ENCODE peak calls at places on chromosomes 12 and 14, in nine cellular contexts. U is pancreas; G is fibroblast of the aortic adventitia; T is CD8-positive, alpha-beta memory T cell; F is endodermal cell; P is OCI-LY7; Y is mucosa of descending colon; M is thoracic aorta; R is spleen. Q is an unnamed sample.

GRCh38 chr12:110689601-110690430 is 901 bp upstream of the HVCN1 start:
- DNase-seq in Y (peak; percentile 75), F (peak; percentile 92), T (peak; percentile 43), M (no peak), U (no peak), R (peak; percentile 91), G (peak; percentile 7), P (peak; percentile 52), Q (no peak)

GRCh38 chr14:66468778-66469367 is 17.3 kb upstream of the CCDC196 start:
- DNase-seq in G (no peak), P (peak; percentile 6), M (no peak), U (no peak), R (no peak), F (no peak), T (no peak), Y (no peak), Q (no peak)

GRCh38 chr12:125143491-125143890 is 78.3 kb downstream of the AACS start:
- DNase-seq in F (no peak), P (no peak), Y (no peak), U (no peak), R (no peak), T (no peak), M (no peak), G (peak; percentile 52), Q (no peak)

GRCh38 chr12:53200458-53201169 is 6.4 kb downstream of the ITGB7 start:
- DNase-seq in T (no peak), G (peak; percentile 45), P (peak; percentile 81), Y (no peak), M (no peak), R (no peak), U (no peak), F (no peak), Q (no peak)

GRCh38 chr12:108884116-108885012 is 4.5 kb downstream of the DAO start:
- DNase-seq in R (peak; percentile 81), M (no peak), U (peak; percentile 34), F (peak; percentile 93), T (peak; percentile 46), G (peak; percentile 20), P (peak; percentile 72), Y (no peak), Q (peak; percentile 74)

GRCh38 chr12:92753976-92754885 is 51.4 kb downstream of the PLEKHG7 start:
- DNase-seq in Y (no peak), P (no peak), F (no peak), M (no peak), U (no peak), G (peak; percentile 28), R (no peak), T (no peak), Q (no peak)

GRCh38 chr12:108241961-108242360 is 97.2 kb downstream of the CMKLR1 start:
- DNase-seq in T (no peak), P (no peak), Y (no peak), U (no peak), M (no peak), G (no peak), R (no peak), F (no peak), Q (no peak)

GRCh38 chr14:100955201-100955600 is 51.7 kb upstream of the RTL1 start:
- DNase-seq in P (no peak), U (no peak), M (no peak), T (no peak), R (no peak), F (no peak), Y (no peak), G (peak; percentile 23), Q (no peak)

GRCh38 chr12:13465641-13466040 is 269.1 kb downstream of the EMP1 start:
- DNase-seq in G (peak; percentile 2), U (no peak), R (no peak), Y (no peak), F (no peak), M (no peak), T (no peak), P (no peak), Q (no peak)

GRCh38 chr12:54082402-54082892 is 28.8 kb downstream of the HOXC4 start:
- DNase-seq in M (no peak), G (no peak), P (peak; percentile 39), R (peak; percentile 83), Y (peak; percentile 54), U (no peak), T (peak; percentile 33), F (peak; percentile 79), Q (no peak)

GRCh38 chr14:49999216-49999761 is 106.4 kb downstream of the ARF6 start:
- DNase-seq in P (peak; percentile 85), T (peak; percentile 65), G (peak; percentile 66), R (peak; percentile 95), M (peak; percentile 87), Y (peak; percentile 93), F (peak; percentile 79), U (peak; percentile 50), Q (peak; percentile 83)

GRCh38 chr12:94980577-94980976 is 22.9 kb downstream of the NDUFA12 start:
- DNase-seq in G (peak; percentile 57), Y (no peak), M (no peak), R (no peak), P (peak; percentile 34), T (no peak), F (no peak), U (no peak), Q (no peak)

GRCh38 chr12:32146074-32146873 is 39.6 kb downstream of the BICD1 start:
- DNase-seq in G (no peak), T (no peak), Y (no peak), M (no peak), R (no peak), F (no peak), P (no peak), U (no peak), Q (no peak)

GRCh38 chr12:79782197-79782890 is 91.6 kb upstream of the PAWR start:
- DNase-seq in R (no peak), M (no peak), U (no peak), T (no peak), G (peak; percentile 85), P (no peak), F (no peak), Y (no peak), Q (no peak)

GRCh38 chr12:84723988-84724387 is 188.6 kb downstream of the SLC6A15 start:
- DNase-seq in G (no peak), R (no peak), Y (no peak), T (no peak), M (no peak), F (no peak), U (no peak), P (no peak), Q (no peak)

GRCh38 chr14:22994762-22995275 is 12.5 kb upstream of the AJUBA start:
- DNase-seq in F (peak; percentile 78), P (peak; percentile 60), M (no peak), Y (no peak), R (no peak), U (no peak), T (no peak), G (peak; percentile 52), Q (peak; percentile 72)

GRCh38 chr12:75705749-75706719 is 194.6 kb upstream of the KRR1 start:
- DNase-seq in T (no peak), R (no peak), U (no peak), M (peak; percentile 4), G (peak; percentile 99), F (no peak), Y (peak; percentile 54), P (no peak), Q (no peak)

GRCh38 chr12:27333311-27334009 is 824 bp downstream of the BMAL2 start:
- DNase-seq in U (peak; percentile 69), R (peak; percentile 89), G (peak; percentile 16), Y (peak; percentile 71), M (no peak), T (peak; percentile 4), P (no peak), F (peak; percentile 82), Q (peak; percentile 77)

GRCh38 chr12:122982494-122982850 is 2.0 kb downstream of the ARL6IP4 start:
- DNase-seq in T (no peak), Y (no peak), U (peak; percentile 59), G (no peak), P (no peak), R (no peak), F (no peak), M (no peak), Q (no peak)
- H3K4me3 ChIP-seq in T (no peak overlapping the region), Y (no peak overlapping the region), U (no peak overlapping the region), G (peak overlapping the region; percentile 92), P (peak overlapping the region; percentile 95), R (peak overlapping the region; percentile 88), F (no peak overlapping the region), M (no peak overlapping the region), Q (no peak overlapping the region)

GRCh38 chr12:6871052-6871957 is 1.8 kb downstream of the SPSB2 start:
- DNase-seq in R (peak; percentile 80), P (peak; percentile 26), F (peak; percentile 71), U (peak; percentile 67), Y (peak; percentile 87), G (no peak), M (no peak), T (no peak), Q (peak; percentile 84)
- H3K4me3 ChIP-seq in R (peak overlapping the region; percentile 97), P (peak overlapping the region; percentile 77), F (peak overlapping the region; percentile 88), U (no peak overlapping the region), Y (no peak overlapping the region), G (peak overlapping the region; percentile 91), M (peak overlapping the region; percentile 97), T (peak overlapping the region; percentile 96), Q (peak overlapping the region; percentile 96)

GRCh38 chr14:32808574-32809098 is 130.0 kb upstream of the NPAS3 start:
- DNase-seq in U (no peak), R (no peak), F (no peak), T (no peak), Y (no peak), M (no peak), G (peak; percentile 16), P (no peak), Q (no peak)
- H3K4me3 ChIP-seq in U (no peak overlapping the region), R (peak overlapping the region; percentile 1), F (no peak overlapping the region), T (no peak overlapping the region), Y (no peak overlapping the region), M (peak overlapping the region; percentile 46), G (no peak overlapping the region), P (no peak overlapping the region), Q (no peak overlapping the region)

GRCh38 chr14:71885301-71885700 is 46.9 kb upstream of the RGS6 start:
- DNase-seq in T (no peak), P (no peak), F (no peak), G (no peak), R (no peak), Y (no peak), U (no peak), M (no peak), Q (no peak)

GRCh38 chr14:71883094-71883493 is 49.1 kb upstream of the RGS6 start:
- DNase-seq in P (no peak), G (no peak), T (no peak), Y (no peak), F (no peak), R (no peak), M (no peak), U (no peak), Q (no peak)
- H3K4me3 ChIP-seq in P (no peak overlapping the region), G (no peak overlapping the region), T (no peak overlapping the region), Y (no peak overlapping the region), F (no peak overlapping the region), R (no peak overlapping the region), M (no peak overlapping the region), U (no peak overlapping the region), Q (no peak overlapping the region)

Q was measured in upper lobe of right lung.